ENCODE peak calls at places on chromosome 1, in eight cellular contexts. G is occipital lobe; L is BE2C; E is HL-60; P is astrocyte of the spinal cord; B is MM.1S; M is stimulated activated CD8-positive, alpha-beta memory T cell treated with anti-CD3 and anti-CD28 coated beads, Interleukin-7, amount 100 ng/mL, for 1 hour; O is HepG2. I is an unnamed sample.

GRCh38 chr1:14543191-14543849 is 55.2 kb upstream of the KAZN start:
- DNase-seq in G (no peak), L (no peak), E (no peak), P (no peak), B (no peak), M (no peak), O (no peak), I (no peak)

GRCh38 chr1:43938892-43939587 is 5.4 kb downstream of the ARTN start:
- DNase-seq in G (no peak), L (no peak), E (no peak), P (no peak), B (no peak), M (no peak), O (no peak), I (no peak)

GRCh38 chr1:84913025-84913892 is 20.3 kb upstream of the LPAR3 start:
- DNase-seq in G (no peak), L (peak), E (no peak), P (no peak), B (no peak), M (no peak), O (no peak), I (no peak)

GRCh38 chr1:28359592-28360239 is 9.8 kb upstream of the PHACTR4 start:
- DNase-seq in G (no peak), L (peak), E (peak), P (peak), B (peak), M (peak), O (peak), I (peak)

GRCh38 chr1:230040440-230040839 is 26.6 kb upstream of the GALNT2 start:
- DNase-seq in G (no peak), L (no peak), E (no peak), P (no peak), B (no peak), M (no peak), O (no peak), I (no peak)

GRCh38 chr1:159826436-159827101 is at the start of gene SLAMF8:
- DNase-seq in G (no peak), L (no peak), E (peak), P (no peak), B (no peak), M (peak), O (no peak), I (no peak)

GRCh38 chr1:3063379-3064295 is 5.4 kb upstream of the PRDM16 start:
- DNase-seq in G (no peak), L (no peak), E (no peak), P (no peak), B (no peak), M (no peak), O (no peak), I (no peak)

GRCh38 chr1:46487818-46488218 is 1.8 kb upstream of the DMBX1 start:
- DNase-seq in G (no peak), L (no peak), E (peak), P (no peak), B (no peak), M (no peak), O (no peak), I (no peak)

GRCh38 chr1:8863138-8863537 is 15.3 kb downstream of the ENO1 start:
- DNase-seq in G (no peak), L (no peak), E (no peak), P (no peak), B (no peak), M (no peak), O (no peak), I (no peak)

GRCh38 chr1:231315887-231316286 is 21.8 kb downstream of the EXOC8 start:
- DNase-seq in G (no peak), L (peak), E (peak), P (peak), B (peak), M (no peak), O (peak), I (peak)

GRCh38 chr1:34739613-34740012 is 15.2 kb upstream of the GJB5 start:
- DNase-seq in G (no peak), L (no peak), E (no peak), P (no peak), B (no peak), M (no peak), O (no peak), I (no peak)

GRCh38 chr1:39632491-39633417 is 6.7 kb downstream of the HEYL start:
- DNase-seq in G (no peak), L (no peak), E (no peak), P (peak), B (no peak), M (no peak), O (no peak), I (no peak)

GRCh38 chr1:86957206-86957605 is 42.8 kb downstream of the HS2ST1 start:
- DNase-seq in G (no peak), L (no peak), E (no peak), P (no peak), B (no peak), M (no peak), O (no peak), I (no peak)

GRCh38 chr1:108209456-108210108 is 9.4 kb upstream of the SLC25A24 start:
- DNase-seq in G (no peak), L (no peak), E (no peak), P (no peak), B (no peak), M (no peak), O (no peak), I (no peak)

GRCh38 chr1:186715887-186716809 is 35.9 kb upstream of the PTGS2 start:
- DNase-seq in G (no peak), L (no peak), E (no peak), P (no peak), B (no peak), M (no peak), O (peak), I (no peak)

GRCh38 chr1:15799928-15800835 is 7.3 kb downstream of the UQCRHL start:
- DNase-seq in G (no peak), L (peak), E (no peak), P (peak), B (no peak), M (no peak), O (peak), I (no peak)

GRCh38 chr1:89519779-89520358 is 4.8 kb upstream of the LRRC8B start:
- DNase-seq in G (no peak), L (peak), E (peak), P (peak), B (peak), M (no peak), O (peak), I (peak)

GRCh38 chr1:217718873-217719272 is 87.7 kb downstream of the SPATA17 start:
- DNase-seq in G (no peak), L (no peak), E (no peak), P (peak), B (no peak), M (no peak), O (no peak), I (no peak)

GRCh38 chr1:13570924-13571323 is 12.7 kb upstream of the PDPN start:
- DNase-seq in G (no peak), L (no peak), E (no peak), P (no peak), B (no peak), M (no peak), O (no peak), I (peak)

GRCh38 chr1:188140958-188141357 is 1312.2 kb downstream of the PLA2G4A start:
- DNase-seq in G (no peak), L (no peak), E (no peak), P (no peak), B (no peak), M (no peak), O (no peak), I (no peak)

GRCh38 chr1:178530520-178530919 is 17.6 kb downstream of the TEX35 start:
- DNase-seq in G (no peak), L (no peak), E (no peak), P (no peak), B (no peak), M (no peak), O (no peak), I (no peak)

GRCh38 chr1:88180449-88181108 is 503.5 kb upstream of the PKN2 start:
- DNase-seq in G (peak), L (peak), E (peak), P (peak), B (peak), M (no peak), O (peak), I (peak)